ENCODE peak calls at places on chromosomes 11 and 22, in eight cellular contexts. Y is PC-3, K is GM23248, O is neural progenitor cell, Q is HCT116, V is MM.1S, X is hepatocyte, A is SK-N-SH. B is an unnamed sample.

GRCh38 chr11:122559734-122560382 is 95.7 kb upstream of the UBASH3B start:
- DNase-seq in Y (peak; percentile 27), O (peak; percentile 54), X (no peak), A (no peak), Q (peak; percentile 83), V (no peak), K (no peak), B (no peak)

GRCh38 chr11:117328414-117329010 is 858 bp downstream of the CEP164 start:
- DNase-seq in Y (peak; percentile 44), X (peak; percentile 51), A (peak; percentile 55), Q (no peak), V (no peak), O (peak; percentile 25), K (peak; percentile 74), B (peak; percentile 19)

GRCh38 chr22:44473580-44473979 is 24.5 kb downstream of the RTL6 start:
- DNase-seq in Q (no peak), O (no peak), V (no peak), X (no peak), A (no peak), K (no peak), Y (no peak), B (no peak)

GRCh38 chr11:119578466-119579220 is 150.4 kb downstream of the NECTIN1 start:
- DNase-seq in K (no peak), V (no peak), Y (peak; percentile 92), A (no peak), X (no peak), Q (no peak), O (no peak), B (no peak)

GRCh38 chr11:126927628-126928027 is 72.9 kb downstream of the KIRREL3 start:
- DNase-seq in A (no peak), O (no peak), Q (no peak), X (no peak), V (no peak), Y (no peak), K (no peak), B (no peak)

GRCh38 chr22:45999379-45999971 is 22.5 kb upstream of the WNT7B start:
- DNase-seq in Q (no peak), K (no peak), O (no peak), A (no peak), V (no peak), X (no peak), Y (no peak), B (peak; percentile 45)

GRCh38 chr11:101435406-101435805 is 148.4 kb downstream of the TRPC6 start:
- DNase-seq in Y (no peak), Q (no peak), A (no peak), X (no peak), K (no peak), V (no peak), O (peak; percentile 18), B (no peak)

GRCh38 chr11:16001899-16002426 is 354.4 kb downstream of the SOX6 start:
- DNase-seq in Q (peak; percentile 10), K (peak; percentile 87), V (peak; percentile 78), Y (peak; percentile 30), O (peak; percentile 62), X (peak; percentile 67), A (no peak), B (no peak)

GRCh38 chr11:19216021-19216420 is 14.2 kb upstream of the CSRP3 start:
- DNase-seq in V (no peak), K (no peak), Y (no peak), O (no peak), X (no peak), Q (no peak), A (no peak), B (no peak)

GRCh38 chr11:95325777-95326258 is 94.8 kb upstream of the SESN3 start:
- DNase-seq in A (no peak), K (no peak), V (no peak), Q (no peak), Y (no peak), O (no peak), X (no peak), B (no peak)

GRCh38 chr11:73147771-73148681 is 5.9 kb upstream of the FCHSD2 start:
- DNase-seq in O (no peak), Q (no peak), V (no peak), X (no peak), K (no peak), A (peak; percentile 28), Y (no peak), B (no peak)

GRCh38 chr11:60825790-60826189 is 16.1 kb upstream of the CCDC86 start:
- DNase-seq in K (no peak), Y (no peak), A (no peak), X (no peak), O (no peak), Q (no peak), V (no peak), B (no peak)

GRCh38 chr11:90220391-90220790 is 2.5 kb downstream of the CHORDC1 start:
- DNase-seq in V (no peak), A (no peak), O (no peak), Q (no peak), X (no peak), Y (peak; percentile 76), K (peak; percentile 84), B (no peak)

GRCh38 chr11:18254781-18255361 is 6.4 kb upstream of the SAA2 start:
- DNase-seq in O (no peak), Q (no peak), Y (no peak), X (no peak), K (no peak), V (no peak), A (no peak), B (no peak)

GRCh38 chr11:92886243-92886905 is 83.1 kb upstream of the MTNR1B start:
- DNase-seq in K (peak; percentile 61), O (peak; percentile 73), V (peak; percentile 65), Q (peak; percentile 46), X (peak; percentile 75), Y (peak; percentile 86), A (peak; percentile 86), B (peak; percentile 40)

GRCh38 chr22:36386351-36386899 is 1.3 kb downstream of the MYH9 start:
- DNase-seq in K (peak; percentile 79), A (no peak), X (peak; percentile 72), V (peak; percentile 63), Q (no peak), O (peak; percentile 79), Y (no peak), B (peak; percentile 55)

GRCh38 chr22:36387664-36387913 is 178 bp downstream of the MYH9 start:
- DNase-seq in K (no peak), V (no peak), A (no peak), X (no peak), Q (no peak), O (no peak), Y (no peak), B (no peak)

GRCh38 chr22:36384766-36385400 is 2.9 kb downstream of the MYH9 start:
- DNase-seq in K (peak; percentile 38), O (peak; percentile 79), A (peak; percentile 61), Y (no peak), Q (no peak), V (peak; percentile 59), X (no peak), B (peak; percentile 79)

GRCh38 chr22:36386900-36387663 is 685 bp downstream of the MYH9 start:
- DNase-seq in K (peak; percentile 81), Q (no peak), O (peak; percentile 50), V (peak; percentile 61), Y (no peak), X (peak; percentile 76), A (peak; percentile 78), B (peak; percentile 76)

DNA sequence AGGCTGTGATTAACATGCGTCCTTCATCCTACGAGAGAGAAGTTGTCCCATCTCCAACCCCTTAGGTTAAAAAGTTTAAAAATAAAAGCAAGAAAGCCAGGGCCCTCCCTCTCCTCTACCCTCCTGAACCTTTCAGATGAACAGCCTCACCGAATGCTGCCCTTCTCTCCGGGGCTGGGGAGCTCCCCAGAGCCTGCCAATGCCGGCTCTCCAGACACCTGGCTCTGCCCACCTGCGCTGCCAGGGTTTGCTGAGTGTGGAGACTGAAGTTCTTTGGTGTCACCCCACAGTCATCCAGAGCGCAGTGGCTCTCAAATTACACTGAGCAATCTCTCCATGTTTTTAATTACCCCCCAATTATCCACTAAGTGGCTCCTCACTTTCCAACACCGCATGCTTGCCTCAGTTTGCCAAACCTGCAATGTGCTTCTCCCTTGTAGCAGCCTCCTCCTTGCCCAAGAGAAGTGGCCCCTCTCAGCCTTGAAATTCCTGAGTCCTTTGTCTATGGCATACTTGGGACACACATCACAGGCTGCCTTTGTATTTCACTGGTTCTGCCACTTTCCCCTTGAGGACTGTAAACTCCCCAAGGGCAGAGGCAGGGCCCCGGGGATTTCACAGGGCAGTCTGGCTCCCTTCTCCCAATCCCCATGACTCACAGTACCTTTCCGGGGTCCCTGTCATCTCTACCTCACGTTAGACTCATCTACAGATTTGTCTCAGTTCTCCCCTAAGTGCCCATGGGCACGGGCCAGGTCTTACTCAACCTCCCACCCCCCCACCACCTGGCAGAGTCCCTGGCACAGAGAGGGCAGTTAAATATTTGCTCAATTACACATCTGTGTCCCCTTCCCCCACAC is 2.0 kb downstream of the MYH9 start:
- DNase-seq in O (peak; percentile 67), V (peak; percentile 82), Y (peak; percentile 94), A (no peak), X (peak; percentile 55), Q (no peak), K (peak; percentile 81), B (peak; percentile 67)
- TF ChIP-seq EZH2phosphoT487 in O (no peak), V (no peak), Y (no peak), A (no peak), X (no peak), Q (no peak), K (no peak), B (no peak)

GRCh38 chr22:49239264-49240015 is 588.2 kb downstream of the BRD1 start:
- DNase-seq in V (no peak), A (no peak), K (no peak), X (no peak), O (no peak), Y (no peak), Q (no peak), B (no peak)
- H3K9me3 ChIP-seq in V (no peaks in the 10 kb centered on the region), A (no peaks in the 10 kb centered on the region), K (no peaks in the 10 kb centered on the region), X (no peaks in the 10 kb centered on the region), O (no peaks in the 10 kb centered on the region), Y (no peaks in the 10 kb centered on the region), Q (no peaks in the 10 kb centered on the region), B (no peaks in the 10 kb centered on the region)

GRCh38 chr11:125070699-125071254 is 7.7 kb downstream of the SLC37A2 start:
- DNase-seq in K (peak; percentile 90), O (no peak), Q (peak; percentile 39), V (peak; percentile 36), A (no peak), Y (peak; percentile 87), X (peak; percentile 71), B (peak; percentile 33)
- TF ChIP-seq EZH2phosphoT487 in K (no peak), O (no peak), Q (no peak), V (no peak), A (no peak), Y (no peak), X (no peak), B (no peak)

GRCh38 chr22:47210686-47211085 is 448.2 kb downstream of the TBC1D22A start:
- DNase-seq in Q (no peak), K (no peak), O (no peak), X (no peak), V (no peak), Y (no peak), A (no peak), B (no peak)
- H3K9me3 ChIP-seq in Q (no peaks in the 10 kb centered on the region), K (no peaks in the 10 kb centered on the region), O (no peaks in the 10 kb centered on the region), X (no peaks in the 10 kb centered on the region), V (no peaks in the 10 kb centered on the region), Y (no peaks in the 10 kb centered on the region), A (no peaks in the 10 kb centered on the region), B (no peaks in the 10 kb centered on the region)

GRCh38 chr11:128294685-128295079 is 292.7 kb downstream of the ETS1 start:
- DNase-seq in Y (peak; percentile 45), Q (no peak), K (peak; percentile 44), X (no peak), V (no peak), A (no peak), O (no peak), B (no peak)
- TF ChIP-seq EZH2phosphoT487 in Y (no peak), Q (no peak), K (no peak), X (no peak), V (no peak), A (no peak), O (no peak), B (no peak)